ENCODE peak calls at places on chromosomes 6 and 20, in five cellular contexts. X, J, I, L and R are unnamed samples.

GRCh38 chr6:10404107-10404798 is 10.6 kb downstream of the TFAP2A start:
- DNase-seq in X (peak), J (peak), I (peak), L (peak), R (peak)

GRCh38 chr20:63940472-63941266 is 15.5 kb downstream of the UCKL1 start:
- DNase-seq in X (no peak), J (no peak), I (no peak), L (no peak), R (no peak)

GRCh38 chr20:63706852-63707557 is 771 bp downstream of the ARFRP1 start:
- DNase-seq in X (no peak), J (no peak), I (peak), L (peak), R (peak)

GRCh38 chr6:136956590-136957573 is 34.8 kb downstream of the SLC35D3 start:
- DNase-seq in X (no peak), J (no peak), I (no peak), L (no peak), R (no peak)

GRCh38 chr6:64955435-64955848 is 751.6 kb downstream of the EYS start:
- DNase-seq in X (no peak), J (no peak), I (no peak), L (no peak), R (no peak)

GRCh38 chr20:35821807-35822242 is 50.0 kb downstream of the PHF20 start:
- DNase-seq in X (no peak), J (no peak), I (peak), L (peak), R (no peak)

GRCh38 chr20:12961725-12962124 is 47.0 kb upstream of the SPTLC3 start:
- DNase-seq in X (no peak), J (no peak), I (no peak), L (no peak), R (no peak)

GRCh38 chr20:44204156-44204831 is 6.3 kb downstream of the OSER1 start:
- DNase-seq in X (no peak), J (peak), I (peak), L (peak), R (no peak)

GRCh38 chr6:83183082-83183828 is 9.8 kb downstream of the PGM3 start:
- DNase-seq in X (peak), J (peak), I (peak), L (peak), R (no peak)

GRCh38 chr20:56368351-56369134 is 9.8 kb downstream of the FAM210B start:
- DNase-seq in X (no peak), J (no peak), I (no peak), L (no peak), R (no peak)

GRCh38 chr6:157139054-157139708 is 184.1 kb downstream of the TMEM242 start:
- DNase-seq in X (no peak), J (no peak), I (no peak), L (no peak), R (no peak)

GRCh38 chr6:47076422-47077344 is 34.6 kb upstream of the ADGRF1 start:
- DNase-seq in X (no peak), J (no peak), I (no peak), L (no peak), R (peak)

DNA sequence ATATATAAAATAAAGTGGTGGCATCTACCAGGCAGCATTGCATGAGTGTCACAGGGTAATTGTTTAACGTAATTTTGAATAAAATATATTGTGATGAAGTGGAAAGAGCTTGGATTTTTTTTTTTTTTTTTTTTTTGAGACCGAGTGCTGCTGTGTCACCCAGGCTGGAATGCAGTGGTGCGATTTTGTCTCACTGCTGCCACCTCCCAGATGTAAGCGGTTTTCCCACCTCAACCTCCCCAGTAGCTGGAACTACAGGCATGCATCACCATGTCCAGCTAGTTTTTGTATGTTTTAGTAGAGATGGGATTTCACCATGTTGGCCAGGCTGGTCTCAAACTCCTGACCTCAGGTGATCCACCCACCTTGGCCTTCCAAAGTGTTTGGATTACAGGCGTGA is 81.1 kb upstream of the SMIM8 start:
- DNase-seq in X (no peak), J (no peak), I (no peak), L (no peak), R (no peak)
- TF ChIP-seq CTCF in X (no peak), J (no peak), I (no peak), L (no peak), R (no peak)

GRCh38 chr6:155582016-155582991 is 126.7 kb upstream of the NOX3 start:
- DNase-seq in X (no peak), J (no peak), I (no peak), L (no peak), R (no peak)

GRCh38 chr6:155586036-155586557 is 130.5 kb upstream of the NOX3 start:
- DNase-seq in X (no peak), J (no peak), I (no peak), L (no peak), R (no peak)

GRCh38 chr6:155583997-155584396 is 128.4 kb upstream of the NOX3 start:
- DNase-seq in X (no peak), J (no peak), I (no peak), L (no peak), R (no peak)

DNA sequence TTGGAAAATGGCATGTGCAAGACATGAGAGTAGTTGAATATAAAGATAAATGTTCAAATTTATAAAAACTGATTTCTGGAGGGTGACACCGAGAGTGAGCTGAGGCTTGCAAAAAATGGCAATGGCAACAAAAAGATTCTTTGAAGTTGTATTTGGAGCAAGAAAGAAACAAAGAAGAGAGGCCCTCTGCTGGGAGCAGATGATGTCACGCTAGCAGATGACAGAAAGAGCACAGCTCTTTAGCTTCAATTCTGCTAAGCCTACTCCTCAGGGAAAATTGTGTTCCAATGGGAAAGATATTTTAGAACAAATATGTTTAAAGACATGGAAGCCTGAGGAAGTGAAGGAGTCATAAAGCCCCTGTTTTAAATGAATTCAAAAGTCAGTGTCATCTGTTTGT is 125.3 kb upstream of the NOX3 start:
- DNase-seq in X (no peak), J (no peak), I (no peak), L (no peak), R (no peak)
- TF ChIP-seq CTCF in X (no peak), J (peak), I (peak), L (peak), R (no peak)

GRCh38 chr20:46605181-46605580 is 46.1 kb downstream of the SLC13A3 start:
- DNase-seq in X (no peak), J (no peak), I (no peak), L (no peak), R (no peak)

GRCh38 chr20:46605978-46606816 is 45.1 kb downstream of the SLC13A3 start:
- DNase-seq in X (no peak), J (no peak), I (no peak), L (no peak), R (no peak)

GRCh38 chr20:46606817-46607190 is 44.5 kb downstream of the SLC13A3 start:
- DNase-seq in X (no peak), J (no peak), I (no peak), L (no peak), R (no peak)

GRCh38 chr20:46602429-46602828 is 48.8 kb downstream of the SLC13A3 start:
- DNase-seq in X (no peak), J (no peak), I (no peak), L (no peak), R (no peak)

GRCh38 chr20:46604551-46605133 is 46.6 kb downstream of the SLC13A3 start:
- DNase-seq in X (no peak), J (no peak), I (no peak), L (no peak), R (no peak)
- TF ChIP-seq CTCF in X (no peak), J (no peak), I (no peak), L (no peak), R (no peak)

GRCh38 chr6:36873612-36874011 is 991 bp downstream of the PPIL1 start:
- DNase-seq in X (no peak), J (no peak), I (no peak), L (no peak), R (no peak)
- TF ChIP-seq CTCF in X (no peak), J (no peak), I (peak), L (no peak), R (no peak)

GRCh38 chr20:59086923-59087322 is 44.3 kb upstream of the PRELID3B start:
- DNase-seq in X (no peak), J (no peak), I (no peak), L (no peak), R (no peak)
- TF ChIP-seq CTCF in X (no peak), J (no peak), I (no peak), L (no peak), R (no peak)

DNA sequence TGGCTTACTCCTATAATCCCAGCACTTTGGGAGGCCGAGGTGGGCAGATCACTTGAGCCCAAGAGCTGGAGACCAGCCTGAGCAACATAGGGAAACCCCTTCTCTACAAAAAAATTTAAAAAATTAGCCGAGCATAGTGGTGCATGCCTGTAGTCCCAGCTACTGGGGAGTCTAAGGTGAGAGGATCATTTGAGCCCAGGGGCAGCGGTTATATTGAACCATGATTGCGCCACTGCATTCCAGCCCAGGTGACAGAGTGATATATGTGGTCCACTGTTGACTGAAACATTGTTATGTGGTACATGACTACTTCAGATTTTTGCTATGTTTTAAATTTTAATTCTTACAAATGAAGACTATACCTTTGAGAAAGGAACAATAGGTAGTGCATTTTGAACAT is 35.7 kb downstream of the MAPK14 start:
- DNase-seq in X (no peak), J (no peak), I (no peak), L (no peak), R (no peak)
- TF ChIP-seq CTCF in X (no peak), J (no peak), I (no peak), L (no peak), R (no peak)

GRCh38 chr20:8019178-8019997 is at the start of gene TMX4:
- DNase-seq in X (peak), J (peak), I (peak), L (peak), R (peak)

GRCh38 chr20:8020314-8021079 is 936 bp upstream of the TMX4 start:
- DNase-seq in X (no peak), J (no peak), I (no peak), L (no peak), R (no peak)

GRCh38 chr20:8019998-8020247 is 362 bp upstream of the TMX4 start:
- DNase-seq in X (no peak), J (no peak), I (no peak), L (no peak), R (no peak)

GRCh38 chr20:8021541-8022269 is 2.1 kb upstream of the TMX4 start:
- DNase-seq in X (no peak), J (no peak), I (no peak), L (no peak), R (no peak)

GRCh38 chr20:8018928-8019177 is 708 bp downstream of the TMX4 start:
- DNase-seq in X (no peak), J (no peak), I (no peak), L (no peak), R (no peak)
- TF ChIP-seq CTCF in X (no peak), J (no peak), I (no peak), L (peak), R (no peak)

GRCh38 chr6:13285705-13286104 is 42.6 kb downstream of the TBC1D7 start:
- DNase-seq in X (no peak), J (no peak), I (no peak), L (no peak), R (no peak)
- TF ChIP-seq CTCF in X (no peak), J (no peak), I (no peak), L (no peak), R (no peak)

GRCh38 chr6:112086744-112087135 is 542 bp downstream of the TUBE1 start:
- DNase-seq in X (no peak), J (no peak), I (peak), L (peak), R (no peak)
- TF ChIP-seq CTCF in X (no peak), J (peak), I (peak), L (peak), R (peak)

DNA sequence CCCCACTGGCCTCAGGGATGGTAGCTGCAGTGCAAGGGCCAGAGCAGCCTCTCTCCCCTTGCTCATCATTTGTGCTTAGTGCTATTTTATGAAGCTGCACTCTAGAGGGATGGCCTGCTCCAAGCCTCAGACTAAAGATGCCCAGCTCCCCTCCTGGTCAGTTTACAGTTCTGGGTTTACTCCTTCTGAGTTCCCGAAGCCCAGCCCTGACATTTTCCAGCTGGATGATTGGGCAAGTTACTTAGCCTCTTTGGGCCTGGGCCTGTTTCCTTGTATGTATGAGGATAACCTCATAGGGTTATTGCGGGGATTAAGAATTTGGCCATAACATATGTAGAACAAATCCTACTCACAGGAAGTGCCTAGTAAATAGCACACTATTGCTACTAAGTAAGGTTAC is 31.8 kb upstream of the EMILIN3 start:
- DNase-seq in X (no peak), J (peak), I (no peak), L (peak), R (no peak)
- TF ChIP-seq CTCF in X (no peak), J (peak), I (no peak), L (no peak), R (no peak)